ENCODE peak calls at places on chromosomes 6 and 20, in six cellular contexts. One of them, this sample, is unnamed.

GRCh38 chr20:33076662-33077398 is 2.6 kb upstream of the BPIFB4 start:
- DNase-seq in A549: peak; percentile 39
- DNase-seq in K562: no peak
- DNase-seq in HepG2: peak; percentile 28
- DNase-seq in NB4: peak; percentile 37
- DNase-seq in GM12878: no peak
- DNase-seq in this sample: no peak

GRCh38 chr6:155110721-155111120 is 115.6 kb downstream of the TIAM2 start:
- DNase-seq in GM12878: no peak
- DNase-seq in HepG2: no peak
- DNase-seq in K562: no peak
- DNase-seq in NB4: no peak
- DNase-seq in A549: no peak
- DNase-seq in this sample: peak; percentile 44

GRCh38 chr6:169019111-169019510 is 234.5 kb downstream of the THBS2 start:
- DNase-seq in A549: no peak
- DNase-seq in GM12878: no peak
- DNase-seq in HepG2: no peak
- DNase-seq in K562: no peak
- DNase-seq in NB4: no peak
- DNase-seq in this sample: no peak

GRCh38 chr6:75930954-75931689 is 141.3 kb downstream of the IMPG1 start:
- DNase-seq in NB4: no peak
- DNase-seq in GM12878: no peak
- DNase-seq in A549: no peak
- DNase-seq in HepG2: no peak
- DNase-seq in K562: no peak
- DNase-seq in this sample: no peak

GRCh38 chr6:20377623-20378265 is 23.9 kb upstream of the E2F3 start:
- DNase-seq in GM12878: no peak
- DNase-seq in NB4: no peak
- DNase-seq in K562: no peak
- DNase-seq in A549: no peak
- DNase-seq in HepG2: no peak
- DNase-seq in this sample: peak; percentile 88

GRCh38 chr20:62561948-62562347 is 80.4 kb upstream of the SLCO4A1 start:
- DNase-seq in K562: no peak
- DNase-seq in NB4: no peak
- DNase-seq in HepG2: no peak
- DNase-seq in A549: no peak
- DNase-seq in GM12878: no peak
- DNase-seq in this sample: no peak

GRCh38 chr20:22775671-22776139 is 191.3 kb upstream of the FOXA2 start:
- DNase-seq in NB4: no peak
- DNase-seq in GM12878: no peak
- DNase-seq in K562: no peak
- DNase-seq in A549: peak; percentile 86
- DNase-seq in HepG2: peak; percentile 38
- DNase-seq in this sample: peak; percentile 6

GRCh38 chr6:152669894-152670293 is 27.8 kb upstream of the MYCT1 start:
- DNase-seq in K562: no peak
- DNase-seq in NB4: peak; percentile 33
- DNase-seq in GM12878: no peak
- DNase-seq in HepG2: peak; percentile 5
- DNase-seq in A549: peak; percentile 3
- DNase-seq in this sample: peak; percentile 67

DNA sequence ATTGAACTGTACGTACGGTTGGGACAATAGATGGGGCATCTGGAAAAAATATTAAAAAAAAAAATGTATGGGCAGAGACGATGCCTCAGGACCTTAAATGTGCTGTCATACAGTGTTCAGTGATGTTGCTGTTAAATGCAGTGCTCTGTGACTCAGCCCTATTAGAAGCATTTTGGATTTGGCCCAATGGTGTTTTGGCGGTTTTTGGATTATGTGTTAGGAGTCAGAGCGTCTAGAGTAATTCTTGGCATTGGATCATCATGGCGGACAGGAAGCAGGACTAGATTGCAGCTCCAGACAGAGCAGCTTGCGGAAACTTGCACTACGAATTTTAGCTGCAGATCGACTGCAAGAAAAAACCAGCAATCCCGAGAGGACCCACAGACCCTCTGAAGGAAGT is 280.0 kb downstream of the SOX4 start:
- DNase-seq in NB4: no peak
- DNase-seq in GM12878: no peak
- DNase-seq in K562: no peak
- DNase-seq in A549: no peak
- DNase-seq in HepG2: no peak
- DNase-seq in this sample: no peak
- TF ChIP-seq MYC in NB4: no peak
- TF ChIP-seq MYC in GM12878: no peak
- TF ChIP-seq MYC in K562: no peak
- TF ChIP-seq MYC in A549: no peak
- TF ChIP-seq MYC in HepG2: no peak
- TF ChIP-seq MYC in this sample: no peak

GRCh38 chr6:43977404-43978111 is 149.7 kb downstream of the MRPL14 start:
- DNase-seq in GM12878: peak; percentile 91
- DNase-seq in A549: no peak
- DNase-seq in K562: no peak
- DNase-seq in HepG2: no peak
- DNase-seq in NB4: peak; percentile 68
- DNase-seq in this sample: no peak
- TF ChIP-seq MYC in GM12878: no peak
- TF ChIP-seq MYC in A549: no peak
- TF ChIP-seq MYC in K562: no peak
- TF ChIP-seq MYC in HepG2: no peak
- TF ChIP-seq MYC in NB4: no peak
- TF ChIP-seq MYC in this sample: no peak

DNA sequence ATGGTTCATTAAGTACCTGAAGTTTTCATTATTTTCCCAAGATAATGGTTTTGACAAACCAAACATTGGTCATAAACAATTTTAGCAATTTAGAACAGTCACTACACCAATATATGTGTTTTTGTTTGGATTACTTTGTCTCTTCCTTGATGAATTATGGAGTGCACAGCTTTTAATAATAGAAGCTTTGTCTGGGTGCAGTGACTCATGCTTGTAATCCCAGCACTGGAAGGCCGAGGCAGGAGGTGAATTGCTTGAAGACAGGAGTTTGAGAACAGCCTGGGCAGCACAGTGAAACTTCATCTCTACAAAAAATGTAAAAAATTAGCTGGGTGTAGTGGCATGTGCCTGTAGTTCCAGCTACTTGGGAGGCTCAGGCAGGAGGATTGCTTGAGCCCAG is 89.4 kb upstream of the ANKEF1 start:
- DNase-seq in NB4: no peak
- DNase-seq in HepG2: no peak
- DNase-seq in GM12878: no peak
- DNase-seq in K562: no peak
- DNase-seq in A549: no peak
- DNase-seq in this sample: no peak
- TF ChIP-seq MYC in NB4: no peak
- TF ChIP-seq MYC in HepG2: no peak
- TF ChIP-seq MYC in GM12878: no peak
- TF ChIP-seq MYC in K562: no peak
- TF ChIP-seq MYC in A549: no peak
- TF ChIP-seq MYC in this sample: no peak

GRCh38 chr6:118892248-118893094 is 1.5 kb upstream of the ASF1A start:
- DNase-seq in A549: no peak
- DNase-seq in HepG2: no peak
- DNase-seq in GM12878: no peak
- DNase-seq in K562: no peak
- DNase-seq in NB4: peak; percentile 29
- DNase-seq in this sample: peak; percentile 52
- TF ChIP-seq MYC in A549: no peak
- TF ChIP-seq MYC in HepG2: no peak
- TF ChIP-seq MYC in GM12878: no peak
- TF ChIP-seq MYC in K562: no peak
- TF ChIP-seq MYC in NB4: no peak
- TF ChIP-seq MYC in this sample: no peak

GRCh38 chr6:129685640-129686031 is 24.3 kb downstream of the ARHGAP18 start:
- DNase-seq in NB4: peak; percentile 56
- DNase-seq in A549: no peak
- DNase-seq in GM12878: no peak
- DNase-seq in K562: no peak
- DNase-seq in HepG2: no peak
- DNase-seq in this sample: no peak
- TF ChIP-seq MYC in NB4: no peak
- TF ChIP-seq MYC in A549: no peak
- TF ChIP-seq MYC in GM12878: no peak
- TF ChIP-seq MYC in K562: no peak
- TF ChIP-seq MYC in HepG2: no peak
- TF ChIP-seq MYC in this sample: no peak

DNA sequence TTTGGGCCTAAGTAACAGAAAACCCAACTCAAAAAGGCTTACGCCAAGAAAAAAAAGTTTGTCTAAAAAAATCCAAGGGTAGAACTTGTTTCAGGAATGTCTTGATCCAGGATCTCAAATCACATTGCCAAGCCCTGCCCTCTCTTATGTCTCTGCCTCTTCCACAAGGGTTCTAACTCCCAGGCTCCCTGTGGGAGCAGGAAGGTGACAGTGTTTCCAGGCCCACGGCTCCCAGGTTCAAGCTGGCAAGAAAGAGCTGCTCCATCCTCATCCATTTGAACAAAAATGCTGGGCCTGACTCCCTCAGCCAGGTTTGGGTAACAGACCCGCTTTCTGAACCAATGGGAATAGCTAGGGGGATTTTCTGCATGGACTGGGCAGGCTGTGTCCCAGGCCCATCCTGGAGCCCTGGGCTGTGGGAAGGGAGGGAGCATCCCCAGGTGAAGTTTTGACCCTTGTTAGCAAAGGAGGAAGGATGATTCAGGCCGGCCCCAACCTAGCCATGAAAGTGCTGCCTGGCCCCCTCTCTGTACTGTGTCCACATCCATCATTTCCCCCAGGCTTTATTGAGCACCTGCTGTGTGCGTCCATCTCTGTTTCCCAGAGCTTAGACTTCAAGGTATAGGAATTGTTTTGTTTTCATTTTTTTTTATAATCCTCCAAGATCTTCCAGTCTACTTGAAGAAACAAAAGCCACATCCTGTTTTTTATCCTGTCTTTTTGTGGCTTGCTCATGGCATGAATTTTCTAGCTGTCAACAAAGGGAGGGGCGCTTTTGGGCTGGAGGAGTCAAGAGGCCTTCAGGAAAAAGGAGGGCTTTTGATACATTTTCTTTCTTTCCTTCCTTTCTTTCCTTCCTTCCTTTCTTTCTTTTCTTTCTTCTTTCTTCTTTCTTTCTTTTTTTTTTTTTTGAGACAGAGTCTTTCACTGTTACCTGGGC is 159.8 kb downstream of the TFAP2C start:
- DNase-seq in HepG2: no peak
- DNase-seq in NB4: no peak
- DNase-seq in K562: no peak
- DNase-seq in A549: no peak
- DNase-seq in GM12878: no peak
- DNase-seq in this sample: no peak
- TF ChIP-seq MYC in HepG2: no peak
- TF ChIP-seq MYC in NB4: no peak
- TF ChIP-seq MYC in K562: no peak
- TF ChIP-seq MYC in A549: no peak
- TF ChIP-seq MYC in GM12878: no peak
- TF ChIP-seq MYC in this sample: no peak

GRCh38 chr6:4638641-4639040 is 137.6 kb upstream of the CDYL start:
- DNase-seq in HepG2: no peak
- DNase-seq in NB4: no peak
- DNase-seq in GM12878: no peak
- DNase-seq in A549: no peak
- DNase-seq in K562: no peak
- DNase-seq in this sample: no peak

GRCh38 chr6:4636881-4637224 is 139.4 kb upstream of the CDYL start:
- DNase-seq in GM12878: no peak
- DNase-seq in NB4: no peak
- DNase-seq in A549: no peak
- DNase-seq in K562: no peak
- DNase-seq in HepG2: no peak
- DNase-seq in this sample: no peak

GRCh38 chr6:4641461-4641860 is 134.7 kb upstream of the CDYL start:
- DNase-seq in K562: no peak
- DNase-seq in A549: no peak
- DNase-seq in NB4: no peak
- DNase-seq in GM12878: no peak
- DNase-seq in HepG2: no peak
- DNase-seq in this sample: no peak

GRCh38 chr6:4637691-4638433 is 138.3 kb upstream of the CDYL start:
- DNase-seq in A549: no peak
- DNase-seq in GM12878: peak; percentile 4
- DNase-seq in K562: peak; percentile 36
- DNase-seq in HepG2: no peak
- DNase-seq in NB4: peak; percentile 31
- DNase-seq in this sample: peak; percentile 72

DNA sequence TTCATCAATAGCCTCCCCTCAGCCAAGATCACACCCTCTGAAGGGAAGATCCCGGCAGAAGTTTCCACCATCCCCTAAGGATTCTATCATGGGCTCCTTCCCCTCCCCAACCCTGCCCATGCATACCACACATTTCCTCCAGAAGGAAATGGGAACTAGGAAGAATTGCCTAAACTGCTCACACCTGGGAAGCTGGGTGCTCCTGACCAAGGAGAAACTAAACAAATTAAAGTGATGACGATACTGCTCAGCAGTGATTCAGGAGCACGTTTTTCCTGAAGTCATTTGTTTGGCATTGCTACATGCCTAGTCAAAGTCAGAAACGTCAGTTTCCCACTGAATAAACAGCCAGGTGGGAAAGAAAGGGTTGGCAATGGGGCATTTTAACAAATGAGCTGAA is 136.1 kb upstream of the CDYL start:
- DNase-seq in NB4: no peak
- DNase-seq in A549: no peak
- DNase-seq in GM12878: no peak
- DNase-seq in K562: no peak
- DNase-seq in HepG2: no peak
- DNase-seq in this sample: peak; percentile 70
- TF ChIP-seq MYC in NB4: no peak
- TF ChIP-seq MYC in A549: no peak
- TF ChIP-seq MYC in GM12878: no peak
- TF ChIP-seq MYC in K562: no peak
- TF ChIP-seq MYC in HepG2: no peak
- TF ChIP-seq MYC in this sample: no peak

DNA sequence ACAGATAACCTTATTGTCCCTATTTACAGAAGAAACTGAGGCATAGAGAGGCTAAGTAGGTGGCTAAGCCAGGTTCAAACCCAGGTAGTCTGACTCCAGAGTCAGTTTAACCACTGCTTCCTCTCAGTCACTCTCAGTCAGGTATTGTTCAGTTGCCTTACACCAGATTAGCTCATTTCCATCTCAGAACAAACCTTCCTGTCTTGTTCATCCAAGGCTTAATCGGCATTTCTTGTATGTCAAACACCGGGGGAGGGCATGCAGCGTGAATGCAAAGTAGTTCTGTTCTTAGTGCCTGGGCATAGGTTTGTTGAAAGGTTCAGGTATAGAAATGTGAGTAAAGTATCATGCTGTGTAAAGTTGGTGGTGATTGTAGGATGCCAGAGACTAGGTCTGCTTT is 51.7 kb downstream of the CTNNBL1 start:
- DNase-seq in NB4: no peak
- DNase-seq in K562: no peak
- DNase-seq in A549: no peak
- DNase-seq in HepG2: no peak
- DNase-seq in GM12878: no peak
- DNase-seq in this sample: peak; percentile 35
- TF ChIP-seq MYC in NB4: no peak
- TF ChIP-seq MYC in K562: no peak
- TF ChIP-seq MYC in A549: no peak
- TF ChIP-seq MYC in HepG2: no peak
- TF ChIP-seq MYC in GM12878: no peak
- TF ChIP-seq MYC in this sample: no peak